ENCODE peak calls at places on chromosome 2, in eight cellular contexts. I, R, F, U, M, J, X and P are unnamed samples.

GRCh38 chr2:232330068-232330999 is 48.2 kb upstream of the ALPP start:
- DNase-seq in R (no peak), U (no peak), X (peak), F (no peak), I (no peak), J (peak), M (peak), P (peak)

GRCh38 chr2:27164960-27165763 is 16.4 kb downstream of the TCF23 start:
- DNase-seq in X (no peak), R (no peak), F (no peak), U (no peak), M (no peak), J (no peak), I (no peak), P (no peak)

GRCh38 chr2:42562474-42563144 is 5.8 kb upstream of the MTA3 start:
- DNase-seq in M (peak), U (peak), I (no peak), R (no peak), X (peak), J (no peak), F (no peak), P (no peak)

GRCh38 chr2:108560241-108560811 is 26.1 kb downstream of the LIMS1 start:
- DNase-seq in I (no peak), F (no peak), J (peak), M (no peak), R (no peak), U (no peak), X (peak), P (no peak)

GRCh38 chr2:239499989-239500914 is 99.4 kb upstream of the HDAC4 start:
- DNase-seq in F (peak), M (no peak), X (no peak), U (no peak), R (no peak), I (no peak), J (no peak), P (no peak)

GRCh38 chr2:65381607-65382032 is 50.8 kb downstream of the SPRED2 start:
- DNase-seq in X (no peak), R (no peak), I (no peak), U (no peak), J (no peak), M (no peak), F (no peak), P (no peak)

GRCh38 chr2:129239143-129239542 is 740.3 kb upstream of the RAB6C start:
- DNase-seq in J (no peak), R (no peak), X (no peak), I (no peak), M (no peak), F (no peak), U (no peak), P (no peak)

GRCh38 chr2:205564761-205565160 is 117.5 kb upstream of the NRP2 start:
- DNase-seq in J (peak), X (peak), M (no peak), F (no peak), I (no peak), R (no peak), U (no peak), P (no peak)

GRCh38 chr2:55309441-55309840 is 40.4 kb upstream of the MTIF2 start:
- DNase-seq in J (no peak), U (no peak), M (no peak), X (peak), R (no peak), F (peak), I (no peak), P (no peak)

GRCh38 chr2:234958746-234959395 is 7.1 kb downstream of the SH3BP4 start:
- DNase-seq in I (no peak), F (no peak), X (no peak), U (no peak), R (no peak), J (no peak), M (no peak), P (no peak)

DNA sequence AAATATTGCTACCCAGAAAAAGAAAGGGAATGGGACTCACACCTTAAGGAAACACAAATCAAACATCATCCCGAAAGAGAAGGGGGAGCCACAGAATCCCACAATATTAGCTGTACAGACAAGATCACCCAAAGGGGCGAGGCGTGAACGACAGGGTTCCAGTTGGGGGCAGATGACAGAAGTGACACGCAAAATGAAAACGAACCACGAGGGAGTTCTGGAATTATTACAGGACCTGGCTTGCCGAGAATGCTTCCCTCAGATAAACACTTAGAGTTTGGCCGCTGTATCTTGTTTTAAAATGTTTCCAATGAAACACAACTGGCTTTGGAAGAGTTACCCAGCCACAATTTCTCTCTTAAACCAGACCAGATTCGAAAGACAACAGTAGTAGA is 60.4 kb downstream of the C2orf76 start:
- DNase-seq in F (no peak), J (no peak), U (no peak), M (no peak), X (no peak), I (no peak), R (no peak), P (no peak)
- H3K4me3 ChIP-seq in F (peak), J (no peak), U (no peak), M (no peak), X (no peak), I (no peak), R (no peak), P (no peak)

GRCh38 chr2:8389373-8390108 is 292.3 kb upstream of the ID2 start:
- DNase-seq in U (no peak), I (no peak), F (peak), M (no peak), J (no peak), X (no peak), R (no peak), P (no peak)

GRCh38 chr2:8392098-8392844 is 289.6 kb upstream of the ID2 start:
- DNase-seq in I (no peak), M (no peak), X (peak), R (no peak), J (peak), U (no peak), F (no peak), P (peak)

GRCh38 chr2:8393506-8393905 is 288.4 kb upstream of the ID2 start:
- DNase-seq in X (no peak), U (no peak), R (no peak), M (no peak), J (no peak), F (no peak), I (no peak), P (no peak)

GRCh38 chr2:8391126-8391525 is 290.7 kb upstream of the ID2 start:
- DNase-seq in R (no peak), M (no peak), I (no peak), X (no peak), F (no peak), J (no peak), U (no peak), P (no peak)

GRCh38 chr2:8391584-8391983 is 290.3 kb upstream of the ID2 start:
- DNase-seq in F (no peak), U (no peak), M (no peak), R (no peak), I (no peak), X (peak), J (no peak), P (no peak)
- H3K4me3 ChIP-seq in F (no peak), U (no peak), M (no peak), R (no peak), I (no peak), X (no peak), J (no peak), P (no peak)

GRCh38 chr2:60822987-60823386 is 58.4 kb upstream of the REL start:
- DNase-seq in R (no peak), F (no peak), M (no peak), U (no peak), I (no peak), X (no peak), J (no peak), P (no peak)

GRCh38 chr2:60821133-60821469 is 60.3 kb upstream of the REL start:
- DNase-seq in F (no peak), R (no peak), J (no peak), I (no peak), U (no peak), X (no peak), M (no peak), P (no peak)

GRCh38 chr2:60819936-60820335 is 61.4 kb upstream of the REL start:
- DNase-seq in J (no peak), X (no peak), F (no peak), R (no peak), U (no peak), M (no peak), I (no peak), P (no peak)

GRCh38 chr2:60820416-60821132 is 60.8 kb upstream of the REL start:
- DNase-seq in R (no peak), X (no peak), U (no peak), F (no peak), M (no peak), J (no peak), I (no peak), P (no peak)

DNA sequence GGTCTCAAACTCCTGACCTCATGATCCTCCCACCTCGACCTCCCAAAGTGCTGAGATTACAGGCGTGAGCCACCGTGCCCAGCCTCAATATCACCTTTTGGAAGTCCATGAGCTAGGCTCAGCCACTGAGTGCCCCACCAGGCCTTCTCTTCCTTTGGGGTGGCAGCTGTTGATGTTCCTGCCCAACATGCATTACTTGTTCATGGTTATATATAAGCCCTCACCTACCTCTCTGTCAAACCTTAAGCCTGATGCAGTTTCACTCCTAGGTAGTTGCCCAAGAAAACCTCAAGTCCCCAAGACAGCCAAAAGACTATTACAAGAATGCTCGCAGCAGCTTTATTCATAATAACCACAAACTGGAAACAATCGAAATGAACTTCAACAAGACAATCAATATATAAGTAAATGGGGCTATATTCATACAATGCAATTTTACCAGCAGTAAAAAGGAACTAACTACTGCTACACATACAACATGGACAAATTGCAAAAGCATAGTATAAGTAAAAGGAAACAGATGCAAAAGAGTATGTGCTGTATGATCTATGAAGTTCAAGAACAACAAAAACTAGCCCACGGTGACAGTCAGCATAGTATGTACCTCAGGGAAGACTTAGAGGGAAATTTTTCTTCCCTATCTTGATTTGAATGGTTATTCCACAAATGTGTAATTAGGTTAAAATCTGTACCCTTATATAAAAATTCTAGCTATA is 59.6 kb upstream of the REL start:
- DNase-seq in X (no peak), R (no peak), I (no peak), U (no peak), M (no peak), J (no peak), F (no peak), P (no peak)
- H3K4me3 ChIP-seq in X (no peak), R (no peak), I (no peak), U (no peak), M (no peak), J (no peak), F (no peak), P (no peak)

GRCh38 chr2:195575879-195576391 is 81.1 kb upstream of the SLC39A10 start:
- DNase-seq in X (peak), U (no peak), J (peak), M (peak), F (peak), R (no peak), I (peak), P (no peak)
- H3K4me3 ChIP-seq in X (no peak), U (no peak), J (no peak), M (no peak), F (no peak), R (no peak), I (no peak), P (no peak)

GRCh38 chr2:217953011-217953481 is 49.7 kb downstream of the TNS1 start:
- DNase-seq in F (no peak), I (no peak), M (no peak), R (peak), U (peak), J (no peak), X (no peak), P (no peak)
- H3K4me3 ChIP-seq in F (no peak), I (no peak), M (no peak), R (no peak), U (no peak), J (no peak), X (no peak), P (no peak)